ENCODE peak calls at places on chromosomes 3 and 15, in ten cellular contexts. C is fibroblast of lung, E is lower leg skin, V is psoas muscle, A is ascending aorta, T is endothelial cell, X is A549, Y is endothelial cell of umbilical vein, P is left lung, K is choroid plexus epithelial cell. Q is an unnamed sample.

GRCh38 chr15:56045068-56045748 is 51.8 kb upstream of the NEDD4 start:
- DNase-seq in E (no peak), X (no peak), A (no peak), K (no peak), C (no peak), P (no peak), V (no peak), T (no peak), Y (no peak), Q (no peak)

GRCh38 chr3:5503136-5503535 is 315.6 kb downstream of the EDEM1 start:
- DNase-seq in V (no peak), P (no peak), Y (no peak), E (no peak), T (no peak), K (no peak), C (no peak), A (no peak), X (no peak), Q (no peak)

GRCh38 chr3:52022323-52023100 is 26.8 kb upstream of the RPL29 start:
- DNase-seq in C (peak), Y (no peak), X (no peak), T (no peak), A (peak), E (no peak), K (no peak), V (peak), P (peak), Q (no peak)

GRCh38 chr3:42900731-42901420 is 5.1 kb upstream of the ZNF662 start:
- DNase-seq in A (no peak), X (no peak), K (no peak), C (no peak), Y (no peak), T (no peak), E (no peak), P (no peak), V (no peak), Q (no peak)

GRCh38 chr3:38004415-38005075 is 14.0 kb downstream of the VILL start:
- DNase-seq in T (peak), V (peak), P (no peak), X (peak), A (peak), E (peak), Y (peak), C (peak), K (peak), Q (peak)

GRCh38 chr3:57646723-57647122 is 46.2 kb downstream of the DENND6A start:
- DNase-seq in C (peak), Y (peak), P (no peak), X (peak), A (no peak), V (no peak), T (no peak), K (peak), E (no peak), Q (no peak)

GRCh38 chr3:155303540-155303939 is 10.1 kb upstream of the STRIT1 start:
- DNase-seq in C (no peak), Y (no peak), P (no peak), K (no peak), A (no peak), V (no peak), E (no peak), X (no peak), T (no peak), Q (no peak)

GRCh38 chr15:83559310-83559966 is 94.5 kb upstream of the ADAMTSL3 start:
- DNase-seq in V (no peak), E (no peak), T (peak), Y (peak), P (no peak), X (peak), A (peak), C (peak), K (peak), Q (no peak)

GRCh38 chr3:24520941-24521305 is 26.3 kb upstream of the THRB start:
- DNase-seq in A (no peak), T (no peak), E (no peak), C (no peak), P (no peak), K (no peak), V (no peak), X (no peak), Y (peak), Q (no peak)

GRCh38 chr3:55609230-55610100 is 122.4 kb upstream of the WNT5A start:
- DNase-seq in T (no peak), C (no peak), A (no peak), X (no peak), Y (no peak), K (no peak), P (no peak), V (no peak), E (no peak), Q (no peak)
- TF ChIP-seq CTCF in T (peak), C (no peak), A (no peak), X (no peak), Y (no peak), K (peak), P (no peak), V (no peak), E (no peak), Q (no peak)

DNA sequence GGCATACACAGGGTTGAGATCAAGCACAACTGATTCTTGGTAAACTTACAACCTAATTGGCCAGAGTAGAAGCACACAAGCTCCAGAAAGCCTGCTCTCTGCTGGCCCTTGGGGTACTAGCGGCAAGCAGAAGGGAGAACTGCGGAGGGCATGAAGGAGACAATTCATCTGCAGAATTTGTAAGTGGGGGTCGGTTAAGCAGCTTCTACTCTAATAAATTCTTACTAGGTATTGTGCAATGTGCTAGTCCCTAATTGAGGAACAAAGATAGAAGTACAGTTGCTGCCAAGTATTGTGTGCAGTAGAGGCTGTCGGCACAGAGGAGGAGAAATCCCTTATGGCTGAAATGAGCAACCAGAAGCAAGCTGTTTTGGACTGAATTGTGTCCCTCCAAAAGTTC is 91.2 kb upstream of the VEPH1 start:
- DNase-seq in E (no peak), V (no peak), X (no peak), A (no peak), T (no peak), K (peak), C (no peak), Y (no peak), P (no peak), Q (no peak)
- TF ChIP-seq CTCF in E (no peak), V (no peak), X (no peak), A (no peak), T (no peak), K (peak), C (peak), Y (no peak), P (no peak), Q (no peak)

GRCh38 chr3:46469680-46470357 is 5.1 kb upstream of the LTF start:
- DNase-seq in X (no peak), K (no peak), V (no peak), E (peak), A (peak), T (no peak), C (no peak), Y (no peak), P (no peak), Q (no peak)

GRCh38 chr3:46467562-46467961 is 2.9 kb upstream of the LTF start:
- DNase-seq in Y (no peak), E (peak), K (no peak), X (no peak), V (no peak), T (no peak), C (no peak), A (peak), P (no peak), Q (no peak)

GRCh38 chr3:46470831-46471230 is 6.1 kb upstream of the LTF start:
- DNase-seq in K (no peak), E (peak), V (no peak), Y (no peak), X (no peak), P (no peak), C (no peak), T (no peak), A (no peak), Q (no peak)

GRCh38 chr3:46466871-46467403 is 2.2 kb upstream of the LTF start:
- DNase-seq in P (no peak), C (no peak), E (peak), X (no peak), A (peak), K (no peak), Y (no peak), T (no peak), V (no peak), Q (no peak)

GRCh38 chr3:46468758-46469600 is 4.3 kb upstream of the LTF start:
- DNase-seq in K (no peak), T (no peak), A (peak), E (peak), Y (no peak), C (no peak), V (no peak), X (no peak), P (no peak), Q (no peak)
- TF ChIP-seq CTCF in K (no peak), T (no peak), A (no peak), E (no peak), Y (no peak), C (no peak), V (no peak), X (no peak), P (no peak), Q (no peak)

GRCh38 chr3:71983694-71984093 is 198.7 kb upstream of the PROK2 start:
- DNase-seq in V (no peak), P (no peak), Y (no peak), K (no peak), X (no peak), A (no peak), T (no peak), C (no peak), E (no peak), Q (no peak)
- TF ChIP-seq CTCF in V (no peak), P (no peak), Y (no peak), K (no peak), X (no peak), A (no peak), T (no peak), C (no peak), E (no peak), Q (no peak)

DNA sequence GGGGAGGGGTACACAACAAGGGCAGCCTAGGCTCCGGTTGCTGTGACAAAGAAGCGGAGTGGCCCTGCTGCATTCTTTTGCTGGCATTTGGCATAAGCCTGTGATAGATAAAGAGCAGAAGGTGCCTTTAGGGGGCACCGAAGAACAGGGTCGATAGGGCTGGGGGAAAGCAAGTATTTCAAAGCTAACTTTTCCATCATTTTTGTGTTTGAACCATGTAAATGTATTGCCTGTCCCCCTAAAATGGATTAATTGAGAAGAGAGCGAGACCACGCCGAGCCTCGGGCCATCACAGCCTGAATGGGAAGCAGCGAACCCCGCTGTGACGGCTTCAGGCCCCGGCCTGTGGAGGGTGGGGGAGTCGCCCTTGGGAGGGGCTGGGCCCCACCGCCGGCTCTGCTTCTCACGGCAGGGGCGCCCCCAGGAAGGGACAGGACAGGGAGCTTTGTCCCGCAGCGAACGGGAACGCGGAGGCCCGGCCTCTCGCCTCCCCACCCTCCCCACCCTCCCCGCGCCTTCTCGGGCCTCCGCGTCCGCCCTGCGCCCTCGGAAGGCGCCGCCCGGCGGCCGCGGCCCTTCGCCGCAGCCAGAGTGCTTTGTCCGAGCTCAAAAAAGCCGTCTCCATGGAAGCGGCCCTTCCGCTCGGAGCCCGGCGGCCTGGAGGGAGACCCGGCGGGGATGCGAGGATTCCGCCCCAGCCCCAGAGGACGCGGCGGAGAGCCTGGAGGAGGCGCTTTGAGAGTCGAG is 32.4 kb upstream of the ALDH1L1 start:
- DNase-seq in C (peak), P (peak), Y (peak), A (peak), E (no peak), T (peak), V (peak), K (peak), X (peak), Q (no peak)
- TF ChIP-seq CTCF in C (peak), P (peak), Y (peak), A (peak), E (no peak), T (no peak), V (peak), K (peak), X (peak), Q (no peak)

DNA sequence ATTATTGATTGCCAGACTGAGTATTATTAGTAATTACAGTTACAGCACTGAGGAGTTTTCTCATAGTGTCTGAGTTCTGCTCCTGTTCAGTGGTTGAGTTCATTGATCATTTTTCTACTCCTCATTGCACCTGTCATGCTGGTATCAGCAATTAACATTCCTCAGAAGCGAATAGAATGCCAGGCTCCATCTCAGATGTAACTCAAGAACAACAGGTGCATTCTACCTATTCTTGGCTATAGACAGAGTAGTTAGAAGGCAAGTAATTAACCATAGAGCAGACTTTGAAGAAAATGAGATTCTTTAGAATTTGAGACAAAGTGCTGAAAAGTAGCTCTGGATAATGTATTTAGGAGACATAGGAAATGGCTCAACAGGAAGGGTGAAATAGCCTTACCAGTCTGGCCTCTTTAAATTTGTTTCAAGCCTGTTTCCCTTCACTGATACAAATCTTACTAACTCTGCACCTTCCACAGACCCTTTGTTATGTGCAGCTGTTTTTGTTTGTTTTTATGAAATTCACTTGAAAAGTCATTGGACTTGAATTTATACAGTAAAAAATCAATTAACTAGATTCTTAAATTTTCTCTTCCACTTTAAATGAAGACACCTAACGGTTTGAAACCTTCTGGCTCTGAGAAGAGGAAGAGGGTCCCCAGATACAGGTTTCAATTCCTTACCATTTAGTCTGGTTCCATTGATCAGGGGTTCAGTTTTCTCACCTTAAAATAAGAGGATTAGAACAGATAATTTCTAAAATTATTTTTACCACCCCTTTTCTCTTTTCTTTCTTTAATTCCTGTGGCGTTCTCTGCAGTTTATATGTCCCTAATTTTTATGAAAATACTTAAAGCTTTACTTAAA is 109.6 kb downstream of the FNDC3B start:
- DNase-seq in K (no peak), P (no peak), Y (peak), X (no peak), T (no peak), A (no peak), E (no peak), C (no peak), V (no peak), Q (no peak)
- TF ChIP-seq CTCF in K (no peak), P (no peak), Y (no peak), X (no peak), T (no peak), A (no peak), E (no peak), C (no peak), V (no peak), Q (no peak)

DNA sequence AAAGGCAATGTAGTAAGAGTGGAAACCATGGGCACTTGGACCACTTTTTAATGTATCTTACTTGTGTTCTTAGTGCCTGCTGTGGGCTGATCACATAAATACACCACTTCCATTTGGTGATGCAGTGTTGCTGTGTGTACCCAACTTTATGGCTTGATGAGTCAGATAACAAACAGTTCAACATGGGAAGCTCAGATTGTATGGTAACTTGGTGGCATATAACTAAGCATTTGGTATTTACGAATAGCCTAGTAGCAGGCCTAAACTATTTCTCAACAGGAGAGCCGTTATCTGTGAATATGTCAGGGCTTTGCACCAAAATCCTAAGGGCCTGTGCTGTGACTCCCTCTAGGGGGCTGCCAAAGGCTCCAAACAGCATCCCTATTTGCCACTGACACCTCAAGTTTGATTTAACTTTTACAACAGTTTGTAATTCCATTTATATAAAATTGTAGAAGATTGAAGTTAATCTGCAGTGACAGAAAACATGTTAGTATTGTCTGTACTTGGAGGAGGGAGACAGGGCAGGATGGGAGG is 640.4 kb upstream of the CADM2 start:
- DNase-seq in C (no peak), X (no peak), T (no peak), E (no peak), P (no peak), K (no peak), A (no peak), V (no peak), Y (no peak), Q (no peak)
- TF ChIP-seq CTCF in C (no peak), X (no peak), T (no peak), E (no peak), P (no peak), K (no peak), A (no peak), V (no peak), Y (no peak), Q (no peak)

GRCh38 chr3:141242035-141242721 is 10.6 kb downstream of the PXYLP1 start:
- DNase-seq in T (no peak), C (peak), A (peak), V (peak), K (no peak), X (no peak), E (peak), P (no peak), Y (no peak), Q (no peak)
- TF ChIP-seq CTCF in T (no peak), C (no peak), A (no peak), V (no peak), K (no peak), X (no peak), E (no peak), P (no peak), Y (no peak), Q (no peak)

DNA sequence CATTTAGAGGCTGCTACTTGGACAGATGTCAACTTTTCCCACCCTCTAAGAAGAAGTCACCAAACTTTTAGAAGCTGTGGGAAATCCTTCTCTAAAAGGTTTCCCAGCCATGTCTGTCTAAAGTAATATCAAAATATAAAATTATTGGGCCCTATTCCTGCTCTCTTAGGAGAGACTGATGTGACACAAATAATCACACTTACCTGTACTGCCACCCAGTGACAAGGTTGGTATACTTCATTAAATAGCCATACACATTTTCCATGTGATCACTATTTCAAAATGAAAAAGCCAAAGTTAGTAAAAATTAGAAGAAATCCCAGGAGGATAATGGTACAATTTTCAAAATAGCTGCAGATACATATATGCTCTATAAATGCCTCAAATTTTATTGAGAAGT is 12.6 kb downstream of the OSBPL11 start:
- DNase-seq in V (no peak), E (no peak), X (no peak), K (peak), P (no peak), A (no peak), Y (no peak), T (no peak), C (no peak), Q (no peak)
- TF ChIP-seq CTCF in V (no peak), E (no peak), X (no peak), K (peak), P (no peak), A (no peak), Y (no peak), T (no peak), C (no peak), Q (no peak)